ENCODE peak calls at places on chromosome 21, in six cellular contexts. U is GM06990, S is MCF 10A, A is GM13977, W is GM12878, M is natural killer cell. X is an unnamed sample.

GRCh38 chr21:30942192-30942591 is 60.8 kb upstream of the KRTAP11-1 start:
- DNase-seq in W (no peak), M (no peak), S (no peak), A (no peak), U (no peak), X (no peak)

GRCh38 chr21:17673261-17674020 is 60.7 kb upstream of the BTG3 start:
- DNase-seq in U (no peak), A (no peak), S (peak; percentile 76), W (no peak), M (no peak), X (no peak)

GRCh38 chr21:32311621-32312020 is 13.0 kb downstream of the MRAP start:
- DNase-seq in W (no peak), A (no peak), S (no peak), U (no peak), M (no peak), X (no peak)

GRCh38 chr21:17931080-17931479 is 111.9 kb upstream of the C21orf91 start:
- DNase-seq in M (no peak), W (peak; percentile 8), U (no peak), S (no peak), A (no peak), X (peak; percentile 18)

GRCh38 chr21:33238565-33239255 is 9.0 kb downstream of the IFNAR2 start:
- DNase-seq in U (peak; percentile 72), A (peak; percentile 74), W (peak; percentile 76), M (no peak), S (no peak), X (peak; percentile 63)

GRCh38 chr21:17368748-17369363 is 144.0 kb upstream of the CXADR start:
- DNase-seq in A (no peak), M (no peak), S (no peak), W (no peak), U (no peak), X (no peak)

GRCh38 chr21:45155910-45156309 is 81.5 kb downstream of the ADARB1 start:
- DNase-seq in M (no peak), U (no peak), W (no peak), S (no peak), A (no peak), X (no peak)

GRCh38 chr21:44872568-44873355 is 728 bp downstream of the PTTG1IP start:
- DNase-seq in W (no peak), M (no peak), U (no peak), S (peak; percentile 34), A (peak; percentile 50), X (no peak)

GRCh38 chr21:38982096-38982495 is 176.4 kb downstream of the ETS2 start:
- DNase-seq in U (no peak), W (no peak), M (no peak), S (no peak), A (no peak), X (no peak)

GRCh38 chr21:21179619-21180336 is 181.6 kb downstream of the NCAM2 start:
- DNase-seq in S (no peak), M (no peak), W (no peak), A (no peak), U (no peak), X (no peak)

GRCh38 chr21:28336299-28336698 is 656.4 kb downstream of the LTN1 start:
- DNase-seq in W (no peak), U (no peak), M (no peak), S (peak; percentile 47), A (no peak), X (no peak)

GRCh38 chr21:46661627-46662366 is 26.3 kb downstream of the PRMT2 start:
- DNase-seq in W (no peak), M (no peak), S (no peak), U (no peak), A (no peak), X (no peak)

GRCh38 chr21:25564349-25564948 is 42.8 kb downstream of the MRPL39 start:
- DNase-seq in W (no peak), S (no peak), U (no peak), M (no peak), A (no peak), X (no peak)

GRCh38 chr21:46544003-46544402 is 60.9 kb downstream of the S100B start:
- DNase-seq in S (no peak), U (no peak), W (no peak), A (no peak), M (peak; percentile 4), X (no peak)

GRCh38 chr21:46188226-46189212 is 4.3 kb upstream of the SPATC1L start:
- DNase-seq in W (no peak), S (peak; percentile 53), A (no peak), U (no peak), M (no peak), X (peak; percentile 22)

GRCh38 chr21:33857846-33858671 is 57.5 kb downstream of the ATP5PO start:
- DNase-seq in U (no peak), W (no peak), A (no peak), M (no peak), S (no peak), X (no peak)

GRCh38 chr21:31895069-31895851 is 22.4 kb downstream of the HUNK start:
- DNase-seq in U (no peak), A (no peak), S (no peak), W (no peak), M (no peak), X (peak; percentile 36)

GRCh38 chr21:38903578-38904193 is 98.0 kb downstream of the ETS2 start:
- DNase-seq in A (no peak), W (no peak), U (no peak), M (no peak), S (peak; percentile 98), X (no peak)

GRCh38 chr21:29104239-29104708 is 26.2 kb upstream of the MAP3K7CL start:
- DNase-seq in M (no peak), A (peak; percentile 19), S (no peak), U (no peak), W (no peak), X (no peak)

GRCh38 chr21:17585875-17586450 is 26.7 kb downstream of the BTG3 start:
- DNase-seq in A (peak; percentile 27), U (no peak), S (peak; percentile 62), W (no peak), M (no peak), X (peak; percentile 9)

GRCh38 chr21:38806942-38807284 is 1.2 kb downstream of the ETS2 start:
- DNase-seq in S (no peak), M (no peak), W (no peak), U (no peak), A (peak; percentile 44), X (peak; percentile 17)

GRCh38 chr21:46459356-46460112 is 843 bp downstream of the DIP2A start:
- DNase-seq in M (peak; percentile 23), U (no peak), S (peak; percentile 37), W (no peak), A (no peak), X (peak; percentile 36)

GRCh38 chr21:44988607-44989537 is 49.0 kb downstream of the SLX9 start:
- DNase-seq in M (no peak), S (no peak), U (no peak), A (no peak), W (no peak), X (no peak)

GRCh38 chr21:27406297-27407009 is 439.6 kb upstream of the ADAMTS5 start:
- DNase-seq in S (no peak), A (no peak), W (no peak), U (no peak), M (no peak), X (no peak)

GRCh38 chr21:39176312-39176711 is 6.9 kb downstream of the PSMG1 start:
- DNase-seq in U (no peak), A (no peak), M (no peak), W (no peak), S (no peak), X (no peak)

GRCh38 chr21:46207006-46207919 is 21.3 kb downstream of the LSS start:
- DNase-seq in S (no peak), A (no peak), W (no peak), M (no peak), U (no peak), X (no peak)

GRCh38 chr21:38765056-38765455 is 40.7 kb upstream of the ETS2 start:
- DNase-seq in W (no peak), A (no peak), S (no peak), M (no peak), U (no peak), X (no peak)

GRCh38 chr21:41876928-41877652 is 2.1 kb downstream of the PRDM15 start:
- DNase-seq in S (no peak), A (no peak), M (no peak), U (no peak), W (no peak), X (no peak)
- TF ChIP-seq CTCF in S (no peak), A (peak; percentile 37), M (no peak), U (no peak), W (peak; percentile 33), X (no peak)

GRCh38 chr21:36479415-36480402 is at the start of gene CLDN14:
- DNase-seq in M (no peak), S (no peak), A (no peak), U (no peak), W (no peak), X (no peak)
- TF ChIP-seq CTCF in M (no peak), S (no peak), A (no peak), U (no peak), W (no peak), X (no peak)

GRCh38 chr21:43851593-43851992 is 13.4 kb upstream of the AGPAT3 start:
- DNase-seq in S (no peak), A (no peak), U (no peak), W (no peak), M (no peak), X (no peak)
- TF ChIP-seq CTCF in S (no peak), A (no peak), U (no peak), W (no peak), M (no peak), X (no peak)

GRCh38 chr21:36915701-36916075 is 50.8 kb downstream of the HLCS start:
- DNase-seq in U (no peak), S (no peak), A (no peak), M (no peak), W (no peak), X (no peak)

GRCh38 chr21:36918291-36918690 is 48.2 kb downstream of the HLCS start:
- DNase-seq in M (no peak), A (no peak), S (no peak), W (no peak), U (no peak), X (no peak)

GRCh38 chr21:36915014-36915700 is 51.3 kb downstream of the HLCS start:
- DNase-seq in W (no peak), A (no peak), U (no peak), M (no peak), S (no peak), X (no peak)

GRCh38 chr21:36916718-36917117 is 49.8 kb downstream of the HLCS start:
- DNase-seq in A (no peak), S (no peak), M (no peak), W (no peak), U (no peak), X (no peak)

GRCh38 chr21:36917487-36918158 is 48.8 kb downstream of the HLCS start:
- DNase-seq in A (no peak), M (no peak), S (peak; percentile 64), W (no peak), U (no peak), X (no peak)
- TF ChIP-seq CTCF in A (peak; percentile 30), M (no peak), S (peak; percentile 48), W (peak; percentile 37), U (peak; percentile 51), X (no peak)

GRCh38 chr21:35204850-35205564 is 155.9 kb upstream of the RUNX1 start:
- DNase-seq in U (peak; percentile 44), A (no peak), M (no peak), W (no peak), S (no peak), X (peak; percentile 30)
- TF ChIP-seq CTCF in U (no peak), A (no peak), M (no peak), W (no peak), S (no peak), X (peak; percentile 26)

GRCh38 chr21:41526478-41527087 is 18.6 kb upstream of the TMPRSS2 start:
- DNase-seq in A (no peak), M (no peak), S (no peak), U (no peak), W (no peak), X (no peak)
- TF ChIP-seq CTCF in A (no peak), M (no peak), S (no peak), U (no peak), W (no peak), X (no peak)

X was measured in activated CD8-positive, alpha-beta T cell treated with anti-CD3 and anti-CD28 coated beads for 36 hours.